ENCODE peak calls at places on chromosomes 12 and 14, in six cellular contexts. V is GM12878, C is endothelial cell of umbilical vein, F is HepG2, K is NB4, E is A549. H is an unnamed sample.
A peak's percentile ranks its signal among the peaks of the same experiment; 100 is the strongest.

GRCh38 chr12:76259660-76260389 is 88.4 kb downstream of the BBS10 start:
- DNase-seq in V (no peak), C (peak; percentile 93), F (no peak), K (no peak), E (no peak), H (no peak)

GRCh38 chr12:57240926-57241555 is 9.9 kb downstream of the STAC3 start:
- DNase-seq in V (no peak), C (no peak), F (no peak), K (peak; percentile 62), E (no peak), H (no peak)

GRCh38 chr12:86662464-86662863 is 406.3 kb upstream of the MGAT4C start:
- DNase-seq in V (no peak), C (no peak), F (no peak), K (no peak), E (no peak), H (no peak)

GRCh38 chr12:92424338-92424737 is 278.5 kb upstream of the PLEKHG7 start:
- DNase-seq in V (no peak), C (peak; percentile 77), F (no peak), K (no peak), E (no peak), H (no peak)

GRCh38 chr14:68141531-68142088 is 322.0 kb downstream of the RAD51B start:
- DNase-seq in V (no peak), C (no peak), F (no peak), K (no peak), E (no peak), H (no peak)

GRCh38 chr12:131309700-131310099 is 356.0 kb downstream of the ADGRD1 start:
- DNase-seq in V (no peak), C (no peak), F (no peak), K (no peak), E (no peak), H (no peak)

GRCh38 chr12:57235728-57236131 is 6.2 kb downstream of the SHMT2 start:
- DNase-seq in V (no peak), C (no peak), F (no peak), K (no peak), E (no peak), H (no peak)

GRCh38 chr12:89525002-89525823 is 617 bp upstream of the GALNT4 start:
- DNase-seq in V (no peak), C (peak; percentile 14), F (peak; percentile 17), K (peak; percentile 74), E (peak; percentile 27), H (peak; percentile 45)

GRCh38 chr12:118187746-118188390 is 51.9 kb downstream of the PEBP1 start:
- DNase-seq in V (no peak), C (no peak), F (no peak), K (no peak), E (no peak), H (peak; percentile 17)

DNA sequence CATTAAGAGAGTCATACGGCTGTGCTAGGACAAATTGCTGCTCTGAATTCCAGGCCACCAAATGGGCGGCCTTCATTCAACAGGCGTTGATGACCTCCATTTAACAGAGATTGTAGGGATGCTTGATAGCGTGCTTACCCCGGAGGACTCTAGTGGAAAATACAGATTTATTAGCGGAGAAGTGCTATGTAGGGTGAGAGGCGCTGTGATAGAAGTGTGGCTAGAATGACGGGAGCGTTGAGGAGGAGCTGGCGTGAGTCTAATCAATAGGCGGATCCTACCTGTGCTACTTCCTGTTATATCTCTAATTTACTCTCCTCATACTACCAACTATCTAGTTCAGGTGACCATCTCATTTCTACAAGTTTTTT is 665 bp downstream of the MRPS35 start:
- DNase-seq in V (no peak), C (no peak), F (no peak), K (peak; percentile 65), E (no peak), H (peak; percentile 21)
- TF ChIP-seq MYC in V (no peak), C (no peak), F (no peak), K (peak; percentile 38), E (no peak), H (no peak)

GRCh38 chr14:24965934-24966593 is 83.9 kb downstream of the STXBP6 start:
- DNase-seq in V (no peak), C (peak; percentile 29), F (no peak), K (no peak), E (no peak), H (no peak)
- TF ChIP-seq MYC in V (no peak), C (no peak), F (no peak), K (no peak), E (no peak), H (no peak)

GRCh38 chr14:73834258-73834620 is 17.4 kb upstream of the PTGR2 start:
- DNase-seq in V (no peak), C (no peak), F (no peak), K (no peak), E (no peak), H (no peak)

GRCh38 chr14:73825551-73826188 is 26.0 kb upstream of the PTGR2 start:
- DNase-seq in V (peak; percentile 20), C (peak; percentile 71), F (peak; percentile 69), K (peak; percentile 81), E (peak; percentile 89), H (peak; percentile 82)

GRCh38 chr14:73833024-73833423 is 18.6 kb upstream of the PTGR2 start:
- DNase-seq in V (no peak), C (no peak), F (no peak), K (no peak), E (no peak), H (no peak)

GRCh38 chr14:73833530-73834257 is 17.9 kb upstream of the PTGR2 start:
- DNase-seq in V (no peak), C (no peak), F (peak; percentile 60), K (no peak), E (no peak), H (no peak)

DNA sequence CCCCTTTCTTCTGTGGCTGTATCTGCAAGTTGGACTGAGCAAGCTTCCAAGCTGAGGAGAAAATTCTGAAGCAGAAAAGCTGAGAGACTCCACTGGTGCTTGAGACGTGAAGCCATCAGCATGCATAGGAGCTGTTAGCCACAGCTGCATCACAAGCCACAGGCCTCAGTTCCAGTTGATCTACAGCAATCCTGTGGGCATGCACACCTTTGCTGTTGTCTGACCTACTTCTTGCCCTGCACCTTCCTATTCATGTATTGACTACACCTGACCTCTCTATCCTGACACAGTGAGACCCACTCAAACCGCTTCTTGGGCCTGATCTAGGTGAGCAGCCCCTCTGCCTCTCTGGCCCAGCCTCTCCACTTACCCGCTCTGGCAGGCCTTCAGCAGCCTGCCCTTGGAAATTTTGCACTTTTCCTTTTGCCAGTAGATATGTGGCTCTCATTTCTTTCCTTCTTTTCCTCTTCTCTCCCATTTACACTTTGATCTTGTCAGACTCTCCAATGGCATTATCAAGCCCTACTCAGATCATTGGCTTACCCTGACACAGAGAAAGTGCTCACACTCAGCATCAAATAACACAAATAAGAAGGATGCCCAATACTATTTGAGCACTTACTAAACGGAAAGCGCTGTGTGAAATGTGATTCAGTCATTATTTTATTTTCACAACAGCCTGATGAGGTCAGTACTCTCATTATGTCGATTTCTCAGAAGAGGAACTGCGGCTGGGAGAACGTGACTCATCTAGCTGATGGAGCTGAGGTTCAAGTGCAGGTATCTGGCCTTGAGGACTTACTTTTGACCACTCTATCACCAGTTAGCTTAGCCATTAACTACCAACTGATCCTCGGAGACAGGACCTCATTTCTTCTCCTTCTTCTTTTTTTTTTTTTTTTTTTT is 21.9 kb upstream of the PTGR2 start:
- DNase-seq in V (peak; percentile 49), C (peak; percentile 40), F (peak; percentile 45), K (peak; percentile 78), E (no peak), H (peak; percentile 69)
- TF ChIP-seq MYC in V (no peak), C (no peak), F (no peak), K (no peak), E (no peak), H (no peak)

GRCh38 chr14:32190713-32191112 is 11.1 kb upstream of the RNU6-7 start:
- DNase-seq in V (no peak), C (no peak), F (no peak), K (no peak), E (no peak), H (no peak)
- TF ChIP-seq MYC in V (no peak), C (no peak), F (no peak), K (no peak), E (no peak), H (no peak)

DNA sequence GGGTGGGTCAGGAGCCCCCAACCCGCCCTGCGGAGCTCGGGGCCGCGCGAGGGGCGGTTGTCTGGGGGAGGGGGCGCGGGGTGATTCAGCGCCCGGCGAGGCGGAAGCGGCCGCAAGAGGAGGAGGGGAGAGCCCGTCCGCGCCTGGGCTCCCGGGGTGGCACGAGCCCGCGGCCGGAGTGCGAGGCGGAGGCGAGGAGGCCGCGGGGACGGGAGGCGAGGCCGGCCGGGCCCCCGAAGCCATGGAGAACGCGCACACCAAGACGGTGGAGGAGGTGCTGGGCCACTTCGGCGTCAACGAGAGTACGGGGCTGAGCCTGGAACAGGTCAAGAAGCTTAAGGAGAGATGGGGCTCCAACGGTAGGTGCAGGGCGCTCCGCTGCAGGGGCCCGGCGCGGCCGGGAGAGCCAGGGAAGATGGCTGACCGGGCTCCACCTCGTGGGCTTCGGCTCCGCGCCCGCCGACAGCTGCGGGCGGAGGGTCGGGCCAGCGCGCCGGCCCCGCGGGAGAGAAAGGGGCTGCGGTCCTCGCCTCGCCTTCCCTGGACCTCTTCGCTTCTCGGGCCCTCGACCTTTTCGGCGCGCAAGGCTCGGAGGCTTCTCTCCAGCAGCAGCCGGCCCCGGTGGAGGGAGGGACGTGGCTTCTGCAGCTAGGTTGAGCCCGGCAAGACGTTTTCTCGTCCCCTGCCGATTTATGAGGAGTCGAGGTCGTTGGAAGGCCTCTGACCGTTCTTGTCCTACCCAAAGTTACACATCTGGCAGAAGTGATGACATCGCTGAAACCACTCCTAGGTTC is 699 bp downstream of the ATP2A2 start:
- DNase-seq in V (no peak), C (peak; percentile 62), F (no peak), K (peak; percentile 87), E (peak; percentile 54), H (no peak)
- TF ChIP-seq MYC in V (peak; percentile 55), C (no peak), F (peak; percentile 64), K (peak; percentile 14), E (peak; percentile 25), H (peak; percentile 80)